ENCODE peak calls at places on chromosome 11, in five cellular contexts. J is adrenal gland, V is body of pancreas, M is stomach, O is ovary. Z is an unnamed sample.

GRCh38 chr11:108620958-108621772 is 27.6 kb upstream of the EXPH5 start:
- DNase-seq in J (no peak), V (no peak), M (no peak), O (no peak), Z (no peak)

GRCh38 chr11:68038718-68039525 is at the start of gene TCIRG1:
- DNase-seq in J (peak), V (peak), M (peak), O (peak), Z (peak)

GRCh38 chr11:78630561-78631303 is 56.1 kb upstream of the NARS2 start:
- DNase-seq in J (no peak), V (no peak), M (no peak), O (no peak), Z (no peak)

GRCh38 chr11:69000831-69001245 is 12.2 kb downstream of the MRGPRF start:
- DNase-seq in J (peak), V (peak), M (no peak), O (peak), Z (peak)

GRCh38 chr11:942853-943252 is 17.2 kb downstream of the AP2A2 start:
- DNase-seq in J (peak), V (no peak), M (no peak), O (no peak), Z (no peak)

GRCh38 chr11:10323793-10324170 is 18.9 kb downstream of the ADM start:
- DNase-seq in J (no peak), V (no peak), M (no peak), O (no peak), Z (no peak)

GRCh38 chr11:17793642-17794170 is 59.1 kb downstream of the KCNC1 start:
- DNase-seq in J (no peak), V (no peak), M (no peak), O (no peak), Z (no peak)

GRCh38 chr11:125365196-125365931 is 130.7 kb downstream of the FEZ1 start:
- DNase-seq in J (no peak), V (no peak), M (no peak), O (no peak), Z (no peak)

GRCh38 chr11:1372660-1373059 is 17.1 kb upstream of the BRSK2 start:
- DNase-seq in J (no peak), V (no peak), M (no peak), O (no peak), Z (no peak)

GRCh38 chr11:75642402-75643113 is 26.3 kb downstream of the MAP6 start:
- DNase-seq in J (no peak), V (no peak), M (no peak), O (no peak), Z (no peak)

GRCh38 chr11:134385774-134386565 is 26.1 kb downstream of the B3GAT1 start:
- DNase-seq in J (no peak), V (no peak), M (peak), O (no peak), Z (no peak)

GRCh38 chr11:67056640-67057409 is at the start of gene RHOD:
- DNase-seq in J (no peak), V (peak), M (peak), O (peak), Z (no peak)

GRCh38 chr11:1652026-1652425 is 22.5 kb downstream of the KRTAP5-5 start:
- DNase-seq in J (no peak), V (no peak), M (no peak), O (no peak), Z (no peak)

GRCh38 chr11:131816046-131816445 is 445.6 kb downstream of the NTM start:
- DNase-seq in J (no peak), V (no peak), M (no peak), O (no peak), Z (no peak)

GRCh38 chr11:100855466-100856067 is 168.5 kb downstream of the ARHGAP42 start:
- DNase-seq in J (no peak), V (no peak), M (no peak), O (no peak), Z (no peak)

GRCh38 chr11:89452780-89453179 is 38.4 kb downstream of the NOX4 start:
- DNase-seq in J (no peak), V (no peak), M (no peak), O (no peak), Z (no peak)

GRCh38 chr11:67585911-67586310 is 2.3 kb downstream of the GSTP1 start:
- DNase-seq in J (no peak), V (no peak), M (no peak), O (no peak), Z (no peak)

GRCh38 chr11:110513521-110514450 is 84.0 kb downstream of the FDX1 start:
- DNase-seq in J (no peak), V (no peak), M (no peak), O (no peak), Z (no peak)

GRCh38 chr11:114192841-114193389 is 103.3 kb upstream of the NNMT start:
- DNase-seq in J (no peak), V (no peak), M (no peak), O (no peak), Z (no peak)

GRCh38 chr11:116357769-116358544 is 414.8 kb downstream of the BUD13 start:
- DNase-seq in J (no peak), V (no peak), M (no peak), O (no peak), Z (no peak)

GRCh38 chr11:57905439-57905838 is 118.2 kb upstream of the OR9Q1 start:
- DNase-seq in J (no peak), V (no peak), M (no peak), O (no peak), Z (no peak)

GRCh38 chr11:131802416-131802815 is 432.0 kb downstream of the NTM start:
- DNase-seq in J (no peak), V (no peak), M (no peak), O (no peak), Z (no peak)

GRCh38 chr11:26522912-26523610 is 49.0 kb downstream of the MUC15 start:
- DNase-seq in J (no peak), V (no peak), M (no peak), O (no peak), Z (no peak)

GRCh38 chr11:84588131-84588829 is 1038.9 kb downstream of the DLG2 start:
- DNase-seq in J (no peak), V (no peak), M (no peak), O (no peak), Z (no peak)

GRCh38 chr11:3123761-3124733 is 41.1 kb downstream of the OSBPL5 start:
- DNase-seq in J (peak), V (peak), M (peak), O (peak), Z (peak)

GRCh38 chr11:67406420-67406968 is 2.6 kb downstream of the TBC1D10C start:
- DNase-seq in J (no peak), V (no peak), M (no peak), O (no peak), Z (no peak)

GRCh38 chr11:34654491-34655334 is 33.8 kb downstream of the EHF start:
- DNase-seq in J (peak), V (peak), M (peak), O (no peak), Z (no peak)

GRCh38 chr11:107741044-107741823 is 29.4 kb upstream of the SLN start:
- DNase-seq in J (peak), V (peak), M (no peak), O (no peak), Z (no peak)

GRCh38 chr11:108135845-108136599 is 14.7 kb downstream of the ACAT1 start:
- DNase-seq in J (no peak), V (no peak), M (no peak), O (no peak), Z (no peak)

GRCh38 chr11:10942621-10943020 is 84.8 kb upstream of the ZBED5 start:
- DNase-seq in J (no peak), V (no peak), M (no peak), O (no peak), Z (no peak)

GRCh38 chr11:79087957-79088318 is 352.9 kb downstream of the TENM4 start:
- DNase-seq in J (no peak), V (no peak), M (no peak), O (no peak), Z (no peak)

GRCh38 chr11:32434387-32435151 is 770 bp downstream of the WT1 start:
- DNase-seq in J (no peak), V (no peak), M (no peak), O (peak), Z (peak)

GRCh38 chr11:32081129-32081641 is 9.7 kb upstream of the RCN1 start:
- DNase-seq in J (no peak), V (no peak), M (no peak), O (no peak), Z (no peak)

GRCh38 chr11:70399681-70400112 is 1.4 kb downstream of the CTTN start:
- DNase-seq in J (peak), V (peak), M (peak), O (peak), Z (peak)

GRCh38 chr11:71440021-71440755 is 8.0 kb downstream of the DHCR7 start:
- DNase-seq in J (no peak), V (no peak), M (no peak), O (no peak), Z (no peak)
- TF ChIP-seq POLR2A in J (no peak), V (no peak), M (no peak), O (no peak), Z (no peak)

GRCh38 chr11:112087212-112087611 is 539 bp downstream of the SDHD start:
- DNase-seq in J (no peak), V (no peak), M (no peak), O (no peak), Z (no peak)

GRCh38 chr11:112086422-112087191 is at the start of the genes SDHD and TIMM8B:
- DNase-seq in J (peak), V (peak), M (peak), O (peak), Z (peak)

GRCh38 chr11:112085822-112086421 is 634 bp downstream of the TIMM8B start:
- DNase-seq in J (peak), V (no peak), M (no peak), O (no peak), Z (no peak)

GRCh38 chr11:112082729-112083128 is 3.8 kb downstream of the TIMM8B start:
- DNase-seq in J (no peak), V (no peak), M (no peak), O (no peak), Z (no peak)
- TF ChIP-seq POLR2A in J (no peak), V (no peak), M (no peak), O (no peak), Z (no peak)

DNA sequence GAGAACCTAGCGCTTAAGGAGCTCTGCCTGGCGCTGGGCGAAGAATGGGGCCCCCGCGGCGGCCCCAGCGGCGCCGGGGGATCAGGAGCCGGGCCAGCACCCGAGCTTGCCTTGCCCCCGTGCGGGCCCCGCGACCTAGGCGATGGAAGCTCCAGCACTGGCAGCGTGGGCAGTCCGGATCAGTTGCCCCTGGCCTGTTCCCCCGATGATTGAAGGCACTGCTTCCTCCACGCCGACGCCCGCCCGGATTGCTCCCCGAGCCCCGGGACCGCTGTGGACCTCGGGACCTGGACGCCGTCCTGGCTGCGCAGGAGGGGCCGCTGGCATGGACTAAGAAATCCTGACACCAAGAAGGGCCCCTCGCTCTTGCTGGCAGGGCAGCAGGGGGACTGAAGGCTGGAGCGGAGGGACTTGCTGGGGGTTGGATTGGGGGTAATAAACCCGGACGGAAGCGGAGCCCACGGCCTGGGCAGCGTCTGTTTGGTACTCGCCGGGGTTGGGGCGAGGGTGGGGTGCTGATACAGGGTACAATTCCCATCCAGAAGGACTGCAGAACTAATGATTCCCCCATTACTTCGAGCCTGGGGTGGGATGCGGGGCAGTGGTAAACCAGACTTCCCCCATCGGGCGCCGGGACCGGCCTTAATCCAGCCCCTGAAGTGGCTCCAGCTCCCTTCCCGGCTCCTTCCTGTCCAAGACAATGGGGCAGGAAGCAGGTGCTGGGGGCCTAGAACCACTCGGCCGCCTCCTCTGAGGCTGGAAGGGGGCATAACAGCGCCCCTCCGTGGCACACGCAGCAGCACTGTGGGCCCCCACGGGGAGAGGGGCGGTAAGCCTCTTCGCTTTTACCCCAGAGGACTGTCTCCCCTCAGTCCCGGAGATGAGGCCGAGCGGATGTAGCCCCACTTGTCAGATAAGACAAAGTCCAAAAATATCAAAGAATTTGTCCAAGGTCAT is 985 bp downstream of the CCDC85B start:
- DNase-seq in J (peak), V (no peak), M (no peak), O (no peak), Z (no peak)
- TF ChIP-seq POLR2A in J (peak), V (peak), M (no peak), O (no peak), Z (peak)

GRCh38 chr11:16745950-16746349 is 7.5 kb downstream of the C11orf58 start:
- DNase-seq in J (no peak), V (no peak), M (no peak), O (no peak), Z (no peak)

GRCh38 chr11:16743478-16743877 is 5.0 kb downstream of the C11orf58 start:
- DNase-seq in J (no peak), V (no peak), M (no peak), O (no peak), Z (no peak)

GRCh38 chr11:16741473-16741872 is 3.0 kb downstream of the C11orf58 start:
- DNase-seq in J (no peak), V (no peak), M (peak), O (no peak), Z (no peak)

GRCh38 chr11:16739326-16739875 is 954 bp downstream of the C11orf58 start:
- DNase-seq in J (no peak), V (no peak), M (no peak), O (no peak), Z (no peak)

GRCh38 chr11:16744128-16744725 is 5.8 kb downstream of the C11orf58 start:
- DNase-seq in J (no peak), V (no peak), M (no peak), O (no peak), Z (no peak)
- TF ChIP-seq POLR2A in J (no peak), V (no peak), M (no peak), O (no peak), Z (no peak)

DNA sequence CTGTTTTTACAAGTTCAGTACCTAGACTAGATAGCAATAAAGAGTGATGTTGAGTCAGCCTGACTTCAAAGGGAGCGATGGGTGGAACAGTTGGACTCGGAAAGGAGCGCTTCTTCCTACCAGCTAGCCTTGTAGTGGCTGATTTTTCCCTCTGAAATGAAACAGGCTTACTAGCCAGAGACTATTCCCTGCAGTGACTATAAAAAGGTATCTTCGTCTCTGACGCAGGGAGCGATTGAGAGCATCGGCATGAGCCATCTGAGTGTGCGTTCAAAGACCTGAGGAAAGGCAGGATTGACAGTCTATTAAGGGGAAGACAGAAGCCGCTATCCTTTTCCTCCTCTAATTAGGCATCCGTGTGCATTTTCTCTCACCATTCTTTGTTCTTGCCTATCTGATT is 65.9 kb upstream of the GRAMD1B start:
- DNase-seq in J (no peak), V (no peak), M (no peak), O (no peak), Z (no peak)
- TF ChIP-seq POLR2A in J (no peak), V (no peak), M (no peak), O (no peak), Z (no peak)

DNA sequence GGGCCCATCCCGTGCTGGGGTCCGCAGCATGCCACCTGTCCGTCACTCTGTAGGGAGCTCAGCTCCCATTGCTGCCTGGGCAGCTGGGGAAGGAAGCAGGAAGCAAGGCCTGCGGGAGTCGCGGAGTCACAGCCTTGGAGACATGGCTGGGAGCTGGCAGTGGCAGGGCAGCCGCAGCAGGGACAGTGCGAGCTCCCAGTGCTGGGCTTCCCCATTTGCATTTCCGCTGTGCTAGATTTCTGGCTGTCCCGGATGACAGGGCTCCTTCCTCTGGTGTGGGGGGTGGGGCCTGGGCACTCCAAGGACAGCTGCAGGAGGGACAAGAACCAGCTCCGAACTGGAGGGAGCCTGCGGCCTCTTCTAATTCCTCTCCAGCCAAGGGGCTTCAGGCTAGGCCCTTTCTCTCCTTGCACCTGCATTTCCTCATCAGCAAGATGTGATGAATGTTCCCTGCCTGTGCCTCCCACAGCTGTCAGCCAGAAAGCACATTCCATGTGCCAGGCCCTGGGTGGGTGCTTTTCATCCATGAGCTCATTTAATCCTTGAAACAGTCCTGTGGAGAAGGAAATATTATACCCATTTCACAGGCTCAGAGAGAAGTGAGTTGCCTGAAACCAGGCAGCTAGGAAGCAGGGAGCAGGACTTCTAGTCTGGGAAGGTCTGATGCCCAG is 48.0 kb downstream of the MYO7A start:
- DNase-seq in J (peak), V (no peak), M (no peak), O (no peak), Z (no peak)
- TF ChIP-seq POLR2A in J (peak), V (no peak), M (no peak), O (no peak), Z (no peak)